ENCODE peak calls at places on chromosomes 6 and 20, in four cellular contexts. S is cardiac muscle cell, T is A549, E is AG09319. U is an unnamed sample.

GRCh38 chr6:129131282-129131681 is 248.3 kb downstream of the LAMA2 start:
- DNase-seq in S (peak), T (no peak), E (no peak), U (no peak)

GRCh38 chr20:53949319-53949839 is 121.0 kb downstream of the BCAS1 start:
- DNase-seq in S (peak), T (peak), E (no peak), U (peak)

GRCh38 chr6:31293343-31293742 is 21.5 kb upstream of the HLA-C start:
- DNase-seq in S (peak), T (no peak), E (no peak), U (no peak)

GRCh38 chr6:53635322-53635721 is 30.2 kb downstream of the KLHL31 start:
- DNase-seq in S (peak), T (no peak), E (no peak), U (no peak)

GRCh38 chr20:6679086-6679485 is 88.4 kb upstream of the BMP2 start:
- DNase-seq in S (no peak), T (no peak), E (no peak), U (no peak)

GRCh38 chr20:5100684-5101347 is 18.9 kb downstream of the PCNA start:
- DNase-seq in S (peak), T (peak), E (no peak), U (peak)

GRCh38 chr6:48249071-48249470 is 138.1 kb upstream of the PTCHD4 start:
- DNase-seq in S (no peak), T (no peak), E (no peak), U (no peak)

GRCh38 chr6:156189195-156189594 is 588.0 kb upstream of the ARID1B start:
- DNase-seq in S (no peak), T (no peak), E (no peak), U (no peak)

GRCh38 chr6:164200071-164200470 is 785.6 kb downstream of the QKI start:
- DNase-seq in S (peak), T (no peak), E (no peak), U (no peak)

GRCh38 chr20:17377222-17377621 is 150.4 kb downstream of the PCSK2 start:
- DNase-seq in S (no peak), T (no peak), E (no peak), U (no peak)

GRCh38 chr6:46993846-46994245 is 48.3 kb downstream of the ADGRF1 start:
- DNase-seq in S (peak), T (peak), E (no peak), U (no peak)

GRCh38 chr6:149815788-149816187 is 48.4 kb downstream of the LRP11 start:
- DNase-seq in S (no peak), T (no peak), E (no peak), U (no peak)

GRCh38 chr20:36656733-36657132 is 10.7 kb upstream of the SLA2 start:
- DNase-seq in S (peak), T (no peak), E (no peak), U (no peak)

GRCh38 chr6:85670573-85670972 is 27.9 kb upstream of the SYNCRIP start:
- DNase-seq in S (peak), T (no peak), E (no peak), U (no peak)

GRCh38 chr6:13239530-13240455 is 88.5 kb downstream of the TBC1D7 start:
- DNase-seq in S (peak), T (no peak), E (no peak), U (no peak)

GRCh38 chr6:111750753-111751684 is 122.2 kb downstream of the FYN start:
- DNase-seq in S (peak), T (no peak), E (no peak), U (no peak)

GRCh38 chr6:69699655-69700054 is 97.2 kb downstream of the LMBRD1 start:
- DNase-seq in S (no peak), T (no peak), E (no peak), U (no peak)

GRCh38 chr6:100426241-100426640 is 38.5 kb downstream of the SIM1 start:
- DNase-seq in S (no peak), T (no peak), E (no peak), U (no peak)

GRCh38 chr20:25070821-25071473 is 11.0 kb downstream of the VSX1 start:
- DNase-seq in S (no peak), T (no peak), E (no peak), U (peak)